ENCODE peak calls at places on chromosome 6, in five cellular contexts. C is stimulated activated CD4-positive, alpha-beta T cell treated with anti-CD3 and anti-CD28 coated beads, Interleukin-1b, Interleukin-23, amount 100 ng/mL, for 1 hour; E is nephron progenitor cell; M is anterior cingulate cortex; G is endodermal cell. L is an unnamed sample.

GRCh38 chr6:144383336-144383735 is 98.2 kb downstream of the UTRN start:
- DNase-seq in C (no peak), E (no peak), M (no peak), G (no peak), L (no peak)

GRCh38 chr6:156589281-156589680 is 187.9 kb upstream of the ARID1B start:
- DNase-seq in C (no peak), E (no peak), M (no peak), G (no peak), L (no peak)

GRCh38 chr6:36678488-36679042 is at the start of gene CDKN1A:
- DNase-seq in C (peak; percentile 50), E (peak; percentile 87), M (peak; percentile 81), G (peak; percentile 96), L (peak; percentile 77)

GRCh38 chr6:142926494-142927273 is 18.3 kb downstream of the HIVEP2 start:
- DNase-seq in C (no peak), E (peak; percentile 83), M (peak; percentile 80), G (peak; percentile 86), L (peak; percentile 40)

GRCh38 chr6:51049983-51050877 is 231.6 kb downstream of the TFAP2B start:
- DNase-seq in C (no peak), E (no peak), M (peak; percentile 2), G (no peak), L (peak; percentile 70)

GRCh38 chr6:163643866-163644265 is 229.3 kb downstream of the QKI start:
- DNase-seq in C (no peak), E (no peak), M (no peak), G (peak; percentile 66), L (no peak)

GRCh38 chr6:88220493-88220892 is 54.3 kb upstream of the CNR1 start:
- DNase-seq in C (no peak), E (peak; percentile 59), M (no peak), G (peak; percentile 74), L (no peak)

GRCh38 chr6:53998293-53998692 is 113.0 kb upstream of the MLIP start:
- DNase-seq in C (no peak), E (no peak), M (no peak), G (no peak), L (no peak)

GRCh38 chr6:69286341-69286740 is 510.5 kb downstream of the LMBRD1 start:
- DNase-seq in C (no peak), E (no peak), M (no peak), G (no peak), L (no peak)

GRCh38 chr6:143734641-143735063 is 56.9 kb downstream of the PHACTR2 start:
- DNase-seq in C (no peak), E (no peak), M (no peak), G (no peak), L (no peak)

GRCh38 chr6:31776961-31777666 is at the start of gene VWA7:
- DNase-seq in C (peak; percentile 58), E (peak; percentile 60), M (no peak), G (peak; percentile 56), L (peak; percentile 91)

GRCh38 chr6:17280552-17281090 is 540 bp upstream of the RBM24 start:
- DNase-seq in C (no peak), E (peak; percentile 71), M (peak; percentile 35), G (peak; percentile 90), L (no peak)

GRCh38 chr6:31586596-31586995 is 519 bp downstream of the LST1 start:
- DNase-seq in C (no peak), E (no peak), M (no peak), G (no peak), L (no peak)

GRCh38 chr6:25085761-25086160 is 150.0 kb upstream of the RIPOR2 start:
- DNase-seq in C (no peak), E (no peak), M (no peak), G (no peak), L (no peak)

GRCh38 chr6:134478764-134479399 is 161.0 kb upstream of the SGK1 start:
- DNase-seq in C (no peak), E (no peak), M (no peak), G (no peak), L (no peak)

L was measured in RCC 7860.